ENCODE peak calls at places on chromosomes 13 and 19, in ten cellular contexts. H, W, P, U, Z, A, G, Y, N and V are unnamed samples.

GRCh38 chr19:12034610-12035009 is 869 bp downstream of the ZNF433 start:
- DNase-seq in A (peak), Z (no peak), U (no peak), N (no peak), H (no peak), P (no peak), Y (no peak), W (peak), G (no peak), V (no peak)

GRCh38 chr13:73722120-73722519 is 412.1 kb downstream of the KLF12 start:
- DNase-seq in W (peak), G (no peak), A (no peak), Z (no peak), N (peak), Y (no peak), H (no peak), P (no peak), U (peak), V (no peak)

GRCh38 chr13:57128909-57129308 is 11.8 kb upstream of the PRR20A start:
- DNase-seq in H (no peak), G (no peak), W (no peak), Y (no peak), N (no peak), U (no peak), A (peak), Z (no peak), P (no peak), V (no peak)

GRCh38 chr19:18211683-18212082 is 7.8 kb upstream of the RAB3A start:
- DNase-seq in W (no peak), H (no peak), Z (no peak), A (no peak), G (no peak), U (no peak), Y (no peak), P (no peak), N (no peak), V (no peak)

GRCh38 chr13:97124237-97124636 is 97.9 kb upstream of the MBNL2 start:
- DNase-seq in Y (no peak), W (no peak), G (no peak), U (no peak), N (no peak), P (no peak), H (no peak), Z (no peak), A (no peak), V (no peak)

GRCh38 chr19:31205887-31206518 is 143.2 kb downstream of the TSHZ3 start:
- DNase-seq in G (no peak), Z (no peak), W (no peak), N (no peak), H (no peak), U (no peak), P (no peak), A (no peak), Y (no peak), V (no peak)

GRCh38 chr13:39910833-39911232 is 255.4 kb downstream of the COG6 start:
- DNase-seq in G (no peak), N (no peak), U (peak), P (no peak), Z (no peak), A (no peak), H (no peak), W (peak), Y (no peak), V (peak)

GRCh38 chr13:24038846-24039330 is 121.6 kb upstream of the SPATA13 start:
- DNase-seq in U (peak), N (no peak), W (peak), G (no peak), H (no peak), P (peak), Z (no peak), Y (no peak), A (no peak), V (no peak)

GRCh38 chr13:111531505-111531904 is 211.1 kb downstream of the TEX29 start:
- DNase-seq in N (no peak), A (no peak), Y (no peak), Z (peak), P (peak), G (no peak), W (no peak), H (no peak), U (peak), V (peak)

GRCh38 chr19:34430738-34431625 is 2.8 kb downstream of the UBA2 start:
- DNase-seq in P (peak), N (peak), G (no peak), U (peak), A (peak), W (peak), Z (peak), H (peak), Y (peak), V (no peak)

GRCh38 chr13:76307157-76307556 is 579.0 kb downstream of the KCTD12 start:
- DNase-seq in N (no peak), W (peak), H (no peak), Y (no peak), Z (no peak), G (no peak), A (peak), U (no peak), P (no peak), V (no peak)

GRCh38 chr13:101916108-101916757 is 463.8 kb downstream of the ITGBL1 start:
- DNase-seq in Y (peak), W (no peak), P (peak), U (peak), H (no peak), Z (peak), N (no peak), G (no peak), A (peak), V (no peak)

GRCh38 chr13:99984463-99985242 is 3.1 kb downstream of the ZIC2 start:
- DNase-seq in U (no peak), A (peak), P (no peak), Z (no peak), G (no peak), Y (no peak), H (no peak), N (no peak), W (no peak), V (no peak)

GRCh38 chr13:44365899-44366298 is 7.7 kb upstream of the SERP2 start:
- DNase-seq in W (no peak), H (no peak), U (no peak), Z (no peak), P (no peak), G (no peak), Y (no peak), A (no peak), N (no peak), V (no peak)

GRCh38 chr13:41231786-41232185 is 31.6 kb downstream of the MTRF1 start:
- DNase-seq in G (no peak), U (peak), W (peak), Z (no peak), N (no peak), P (peak), A (no peak), Y (no peak), H (no peak), V (no peak)

GRCh38 chr19:32018014-32018413 is 327.4 kb upstream of the ZNF507 start:
- DNase-seq in G (no peak), P (no peak), U (peak), A (no peak), Z (no peak), H (no peak), W (no peak), Y (no peak), N (no peak), V (peak)

GRCh38 chr13:36804588-36804987 is 14.4 kb upstream of the RFXAP start:
- DNase-seq in W (no peak), H (no peak), U (no peak), P (no peak), A (no peak), G (no peak), Y (no peak), N (no peak), Z (no peak), V (no peak)

GRCh38 chr19:49106648-49107135 is 7.5 kb upstream of the LIN7B start:
- DNase-seq in U (peak), G (peak), Z (no peak), A (peak), Y (peak), N (peak), W (peak), H (peak), P (peak), V (no peak)